ENCODE peak calls at places on chromosomes 2 and 18, in four cellular contexts. E is A549, P is K562, W is GM12878. L is an unnamed sample.
A peak's percentile ranks its signal among the peaks of the same experiment; 100 is the strongest.

GRCh38 chr2:29583548-29584121 is 337.8 kb downstream of the ALK start:
- DNase-seq in E (no peak), P (no peak), W (no peak), L (no peak)

GRCh38 chr18:44680271-44681038 is at the start of gene SETBP1:
- DNase-seq in E (peak; percentile 19), P (no peak), W (no peak), L (no peak)

GRCh38 chr2:144925886-144926285 is 406.0 kb upstream of the ZEB2 start:
- DNase-seq in E (no peak), P (peak; percentile 23), W (no peak), L (no peak)

GRCh38 chr18:48168861-48169260 is 238.4 kb upstream of the SMAD2 start:
- DNase-seq in E (no peak), P (no peak), W (no peak), L (no peak)

GRCh38 chr18:53056064-53056463 is 716.1 kb downstream of the DCC start:
- DNase-seq in E (no peak), P (no peak), W (no peak), L (no peak)

GRCh38 chr18:53756607-53756972 is 467.9 kb downstream of the MBD2 start:
- DNase-seq in E (no peak), P (no peak), W (no peak), L (no peak)

GRCh38 chr2:20093263-20094141 is 42.1 kb upstream of the LAPTM4A start:
- DNase-seq in E (peak; percentile 76), P (peak; percentile 61), W (no peak), L (peak; percentile 95)

GRCh38 chr2:133390151-133390550 is 178.1 kb downstream of the NCKAP5 start:
- DNase-seq in E (no peak), P (no peak), W (no peak), L (no peak)

GRCh38 chr2:107669335-107669734 is 157.4 kb upstream of the RGPD4 start:
- DNase-seq in E (no peak), P (no peak), W (no peak), L (no peak)

GRCh38 chr2:182435754-182436153 is 8.9 kb upstream of the PDE1A start:
- DNase-seq in E (no peak), P (no peak), W (no peak), L (no peak)

GRCh38 chr2:50727940-50728339 is 304.0 kb downstream of the NRXN1 start:
- DNase-seq in E (no peak), P (no peak), W (no peak), L (no peak)

GRCh38 chr18:76874643-76875389 is 52.5 kb downstream of the ZNF236 start:
- DNase-seq in E (no peak), P (no peak), W (no peak), L (no peak)

GRCh38 chr2:62283147-62283546 is 87.2 kb downstream of the B3GNT2 start:
- DNase-seq in E (no peak), P (no peak), W (no peak), L (no peak)

GRCh38 chr18:54127759-54128378 is 96.6 kb downstream of the MBD2 start:
- DNase-seq in E (peak; percentile 13), P (peak; percentile 59), W (no peak), L (peak; percentile 41)

GRCh38 chr2:2296400-2296799 is 34.7 kb downstream of the MYT1L start:
- DNase-seq in E (no peak), P (no peak), W (no peak), L (no peak)

GRCh38 chr2:238484522-238485452 is 58.1 kb downstream of the ASB1 start:
- DNase-seq in E (no peak), P (no peak), W (no peak), L (no peak)

GRCh38 chr2:127506502-127506901 is 19.8 kb downstream of the IWS1 start:
- DNase-seq in E (no peak), P (no peak), W (no peak), L (no peak)

GRCh38 chr2:222146488-222146887 is 152.3 kb downstream of the PAX3 start:
- DNase-seq in E (no peak), P (no peak), W (no peak), L (no peak)

GRCh38 chr18:38961880-38962279 is 1396.3 kb upstream of the CELF4 start:
- DNase-seq in E (no peak), P (no peak), W (no peak), L (no peak)

GRCh38 chr2:174780191-174780590 is 15.9 kb upstream of the CHRNA1 start:
- DNase-seq in E (no peak), P (no peak), W (no peak), L (no peak)

GRCh38 chr2:226475650-226476049 is 324.0 kb downstream of the IRS1 start:
- DNase-seq in E (peak; percentile 6), P (no peak), W (no peak), L (no peak)

DNA sequence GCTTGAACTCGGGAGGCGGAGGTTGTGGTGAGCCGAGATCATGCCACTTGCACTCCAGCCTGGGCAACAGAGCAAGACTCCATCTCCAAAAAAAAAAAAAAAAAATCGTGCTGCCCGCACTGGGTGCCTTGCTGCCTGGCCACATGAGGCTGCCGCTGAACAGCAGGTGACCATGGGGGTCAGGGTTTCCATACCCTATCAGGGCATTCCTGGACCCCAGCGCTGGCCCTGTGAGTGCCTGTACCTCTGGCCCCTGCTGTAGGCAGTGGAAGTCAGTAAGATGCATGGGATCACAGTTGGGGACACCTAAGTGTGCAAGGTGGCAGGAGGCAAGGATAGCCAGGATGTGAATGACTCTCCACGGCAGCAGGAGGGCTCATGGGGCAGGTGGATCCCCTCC is 18.9 kb downstream of the SAG start:
- DNase-seq in E (no peak), P (no peak), W (no peak), L (no peak)
- TF ChIP-seq KDM1A in E (no peak), P (no peak), W (no peak), L (no peak)

GRCh38 chr2:178473931-178474330 is 4.5 kb downstream of the FKBP7 start:
- DNase-seq in E (no peak), P (no peak), W (no peak), L (no peak)

GRCh38 chr2:178473373-178473772 is 5.0 kb downstream of the FKBP7 start:
- DNase-seq in E (no peak), P (peak; percentile 41), W (no peak), L (no peak)

GRCh38 chr2:178474560-178474959 is 3.8 kb downstream of the FKBP7 start:
- DNase-seq in E (no peak), P (no peak), W (no peak), L (no peak)

DNA sequence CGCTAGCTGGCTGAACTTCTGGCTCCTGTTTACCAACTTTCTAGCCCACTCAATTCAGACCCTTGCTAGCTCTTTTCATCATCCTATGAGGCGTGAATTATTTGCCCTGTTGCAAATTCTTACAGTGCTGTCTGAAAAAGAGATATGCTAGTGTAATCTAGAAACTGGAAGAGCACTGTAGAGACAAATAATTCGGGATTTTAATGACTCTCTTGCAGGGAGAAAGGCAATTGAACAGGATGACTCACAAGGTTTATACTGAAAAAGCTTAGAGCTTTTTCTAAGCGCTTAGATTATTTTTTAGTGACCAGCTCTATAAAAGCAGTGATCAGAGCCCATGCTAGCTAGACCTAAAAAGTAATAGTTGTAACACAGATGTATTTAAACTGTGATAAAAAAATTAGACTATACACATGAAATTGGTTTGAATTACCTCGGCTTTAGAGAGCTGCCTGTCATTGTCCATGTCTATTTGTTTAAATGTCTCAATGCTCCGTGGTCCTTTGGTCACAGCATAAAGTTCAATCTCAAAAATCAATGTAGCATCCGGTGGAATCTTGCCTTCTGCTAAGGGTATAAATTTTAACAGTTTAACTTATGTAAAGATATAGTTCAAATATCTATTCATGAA is 9.1 kb downstream of the FKBP7 start:
- DNase-seq in E (no peak), P (no peak), W (no peak), L (peak; percentile 79)
- TF ChIP-seq REST in E (no peak), P (no peak), W (no peak), L (no peak)

GRCh38 chr18:26332991-26333390 is 106.7 kb downstream of the TAF4B start:
- DNase-seq in E (no peak), P (no peak), W (no peak), L (no peak)

GRCh38 chr18:26336572-26336971 is 110.3 kb downstream of the TAF4B start:
- DNase-seq in E (no peak), P (no peak), W (no peak), L (no peak)

GRCh38 chr18:26335139-26335933 is 109.1 kb downstream of the TAF4B start:
- DNase-seq in E (no peak), P (no peak), W (no peak), L (no peak)
- TF ChIP-seq KDM1A in E (no peak), P (no peak), W (no peak), L (no peak)

GRCh38 chr2:150019063-150019462 is 431.5 kb upstream of the MMADHC start:
- DNase-seq in E (no peak), P (no peak), W (no peak), L (no peak)
- TF ChIP-seq REST in E (no peak), P (no peak), W (no peak), L (no peak)

GRCh38 chr2:240717681-240718581 is 26.3 kb downstream of the AQP12A start:
- DNase-seq in E (no peak), P (no peak), W (no peak), L (no peak)

GRCh38 chr2:240718896-240719490 is 27.3 kb downstream of the AQP12A start:
- DNase-seq in E (no peak), P (no peak), W (no peak), L (no peak)

GRCh38 chr2:240716130-240716798 is 24.6 kb downstream of the AQP12A start:
- DNase-seq in E (no peak), P (no peak), W (no peak), L (no peak)

GRCh38 chr2:240714747-240715725 is 23.4 kb downstream of the AQP12A start:
- DNase-seq in E (no peak), P (no peak), W (no peak), L (no peak)

DNA sequence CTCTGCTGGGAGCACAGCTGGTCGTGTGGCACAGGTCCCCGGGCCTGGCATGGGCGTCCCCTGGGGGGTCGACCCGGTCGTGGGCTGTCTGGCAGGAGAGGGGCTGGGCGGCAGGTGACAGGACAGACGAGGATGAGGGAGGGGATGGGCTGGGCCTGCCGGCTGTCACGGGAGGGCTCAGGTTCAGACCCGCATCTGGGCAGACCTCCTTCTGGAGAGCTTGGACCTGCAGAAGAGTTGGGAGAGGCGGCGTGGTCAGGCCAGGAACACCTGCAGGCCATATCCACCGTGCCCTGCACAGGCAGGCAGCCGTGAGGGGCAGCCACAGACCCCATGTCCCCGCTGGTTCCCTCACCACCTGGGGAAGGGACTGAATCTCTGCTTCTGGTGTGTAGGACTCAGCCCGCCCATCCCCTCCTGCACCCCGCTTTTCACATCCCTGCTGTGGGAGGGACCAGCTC is 25.5 kb downstream of the AQP12A start:
- DNase-seq in E (no peak), P (no peak), W (no peak), L (no peak)
- TF ChIP-seq KDM1A in E (no peak), P (no peak), W (no peak), L (no peak)

GRCh38 chr18:3233433-3234168 is 13.8 kb upstream of the MYOM1 start:
- DNase-seq in E (no peak), P (no peak), W (no peak), L (peak; percentile 94)
- TF ChIP-seq REST in E (no peak), P (no peak), W (no peak), L (peak; percentile 79)